ENCODE peak calls at places on chromosomes 3 and 15, in five cellular contexts. U is IMR-90, F is H1, X is neuronal stem cell, W is H9. A is an unnamed sample.

GRCh38 chr3:173553635-173554280 is 156.2 kb downstream of the NLGN1 start:
- DNase-seq in U (peak; percentile 42), F (no peak), X (peak; percentile 27), W (no peak), A (peak; percentile 66)

GRCh38 chr15:72315706-72316370 is 4.1 kb downstream of the CELF6 start:
- DNase-seq in U (no peak), F (peak; percentile 23), X (no peak), W (peak; percentile 21), A (no peak)

GRCh38 chr15:35540885-35541284 is 5.1 kb downstream of the DPH6 start:
- DNase-seq in U (peak; percentile 89), F (no peak), X (no peak), W (no peak), A (no peak)

GRCh38 chr3:127115691-127116351 is 77.1 kb upstream of the PRR23E start:
- DNase-seq in U (no peak), F (no peak), X (no peak), W (no peak), A (no peak)

GRCh38 chr3:17182158-17182557 is 297.4 kb downstream of the PLCL2 start:
- DNase-seq in U (no peak), F (no peak), X (no peak), W (no peak), A (no peak)

GRCh38 chr3:183058351-183058750 is 40.9 kb downstream of the MCCC1 start:
- DNase-seq in U (no peak), F (no peak), X (no peak), W (no peak), A (peak; percentile 46)

GRCh38 chr3:178295257-178295912 is 240.9 kb upstream of the KCNMB2 start:
- DNase-seq in U (peak; percentile 50), F (no peak), X (no peak), W (no peak), A (no peak)

GRCh38 chr3:44954962-44955361 is 21.0 kb downstream of the ZDHHC3 start:
- DNase-seq in U (peak; percentile 70), F (no peak), X (no peak), W (no peak), A (no peak)

GRCh38 chr3:37765591-37766219 is 96.0 kb upstream of the CTDSPL start:
- DNase-seq in U (no peak), F (no peak), X (peak; percentile 23), W (no peak), A (peak; percentile 93)

GRCh38 chr15:41777421-41777973 is 3.2 kb downstream of the MAPKBP1 start:
- DNase-seq in U (peak; percentile 65), F (no peak), X (no peak), W (no peak), A (no peak)

GRCh38 chr3:128078875-128079274 is 26.6 kb downstream of the SEC61A1 start:
- DNase-seq in U (no peak), F (no peak), X (no peak), W (no peak), A (no peak)

GRCh38 chr3:101142160-101142559 is 148.9 kb upstream of the ABI3BP start:
- DNase-seq in U (no peak), F (no peak), X (no peak), W (no peak), A (peak; percentile 55)

GRCh38 chr15:77057650-77058049 is 13.3 kb downstream of the TSPAN3 start:
- DNase-seq in U (no peak), F (no peak), X (no peak), W (no peak), A (no peak)

GRCh38 chr3:29696311-29696710 is 415.4 kb downstream of the RBMS3 start:
- DNase-seq in U (no peak), F (no peak), X (no peak), W (no peak), A (no peak)

GRCh38 chr3:13877911-13878710 is 1.8 kb downstream of the WNT7A start:
- DNase-seq in U (no peak), F (no peak), X (peak; percentile 6), W (no peak), A (no peak)

GRCh38 chr3:113535898-113536297 is 3.5 kb downstream of the SIDT1 start:
- DNase-seq in U (no peak), F (no peak), X (no peak), W (no peak), A (peak; percentile 60)

GRCh38 chr3:149621218-149622005 is 36.4 kb downstream of the WWTR1 start:
- DNase-seq in U (peak; percentile 92), F (no peak), X (no peak), W (no peak), A (no peak)

GRCh38 chr15:93417156-93418077 is 328.4 kb upstream of the RGMA start:
- DNase-seq in U (no peak), F (no peak), X (no peak), W (no peak), A (peak; percentile 28)

GRCh38 chr3:194497799-194498575 is 11.2 kb upstream of the ATP13A3 start:
- DNase-seq in U (no peak), F (no peak), X (no peak), W (peak; percentile 46), A (no peak)

GRCh38 chr3:179503640-179504039 is 52.4 kb upstream of the GNB4 start:
- DNase-seq in U (no peak), F (no peak), X (no peak), W (no peak), A (peak; percentile 21)

GRCh38 chr3:79361748-79362378 is 405.9 kb downstream of the ROBO1 start:
- DNase-seq in U (peak; percentile 58), F (no peak), X (peak; percentile 21), W (no peak), A (peak; percentile 34)

GRCh38 chr3:73452731-73453130 is 172.0 kb downstream of the PDZRN3 start:
- DNase-seq in U (no peak), F (no peak), X (no peak), W (no peak), A (no peak)

GRCh38 chr3:23764407-23764806 is 41.3 kb upstream of the UBE2E1 start:
- DNase-seq in U (no peak), F (no peak), X (no peak), W (no peak), A (no peak)

GRCh38 chr3:13616359-13616758 is 67.4 kb downstream of the FBLN2 start:
- DNase-seq in U (peak; percentile 41), F (no peak), X (no peak), W (no peak), A (no peak)

GRCh38 chr3:126963261-126964190 is 19.4 kb upstream of the PLXNA1 start:
- DNase-seq in U (no peak), F (no peak), X (no peak), W (no peak), A (no peak)

GRCh38 chr15:62569460-62570404 is 404.6 kb upstream of the C2CD4B start:
- DNase-seq in U (peak; percentile 96), F (no peak), X (no peak), W (no peak), A (no peak)

GRCh38 chr15:41981373-41982132 is 9.2 kb upstream of the EHD4 start:
- DNase-seq in U (no peak), F (no peak), X (no peak), W (no peak), A (no peak)

GRCh38 chr3:157618075-157618760 is 115.0 kb upstream of the VEPH1 start:
- DNase-seq in U (peak; percentile 71), F (no peak), X (peak; percentile 43), W (no peak), A (peak; percentile 77)

DNA sequence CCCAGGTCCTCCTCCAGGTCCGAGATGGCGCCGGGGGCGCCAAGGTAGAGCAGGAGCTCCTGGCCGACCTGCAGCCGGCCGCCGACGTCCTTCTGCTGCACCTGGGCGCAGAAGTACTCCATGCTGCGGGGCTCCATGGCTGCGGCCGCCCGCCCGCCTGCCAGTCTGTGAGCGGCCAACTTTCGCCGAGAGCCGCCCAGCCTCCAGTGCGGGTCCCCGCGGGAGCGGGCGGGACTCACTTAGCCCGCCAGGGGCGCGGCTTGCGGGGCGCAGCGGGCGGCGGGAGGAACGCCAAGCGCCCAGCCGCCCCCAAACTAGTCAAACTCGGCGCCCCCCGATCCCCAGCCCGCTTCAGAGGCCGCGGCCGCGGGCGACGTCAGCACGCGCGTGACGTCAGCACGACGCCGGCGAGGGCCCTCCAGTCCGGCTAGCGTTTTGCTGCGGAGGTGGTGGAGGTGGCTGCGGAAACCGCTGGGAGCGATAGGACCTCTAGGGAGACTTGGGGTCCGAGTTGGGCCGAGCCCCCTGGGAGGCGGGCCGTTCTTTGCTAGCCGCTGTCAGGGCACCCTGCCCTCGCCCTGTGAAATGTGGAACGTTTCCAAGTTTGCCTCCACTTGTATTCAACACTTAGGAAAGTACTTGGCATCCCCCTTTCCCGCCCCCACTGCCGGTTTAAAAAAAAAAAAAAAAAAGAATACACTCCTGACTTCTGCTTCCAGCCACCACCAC is at the start of gene CLASP2:
- DNase-seq in U (peak; percentile 86), F (peak; percentile 90), X (peak; percentile 84), W (peak; percentile 90), A (peak; percentile 94)
- H3K23ac ChIP-seq in U (peak within 1 kb of the TSS; percentile 88), F (no peak within 1 kb of the TSS), X (peak within 1 kb of the TSS; percentile 90), W (peak within 1 kb of the TSS; percentile 95), A (no peak within 1 kb of the TSS)

DNA sequence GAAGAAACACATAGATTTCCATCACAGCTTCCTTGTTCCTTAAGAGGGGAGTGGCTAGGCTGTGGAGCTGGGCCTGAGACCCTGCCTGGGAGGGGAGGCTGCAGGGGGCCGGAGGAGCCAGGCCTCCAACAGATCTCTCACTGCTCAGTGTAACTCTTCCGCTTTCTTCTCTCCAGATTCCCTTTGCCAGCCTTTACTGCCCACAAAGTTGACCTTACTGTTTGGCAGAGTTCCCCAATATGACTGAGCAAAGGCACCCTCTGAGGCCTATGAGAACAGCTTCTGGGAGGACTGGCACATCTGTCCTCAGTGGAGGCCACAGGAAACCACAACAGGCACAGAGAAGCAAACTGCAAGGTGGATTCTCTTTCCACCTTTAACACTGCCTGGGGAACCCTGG is 38.1 kb downstream of the SLCO2A1 start:
- DNase-seq in U (no peak), F (no peak), X (no peak), W (peak; percentile 10), A (no peak)
- H3K4ac ChIP-seq in U (no peak overlapping the region), F (no peak overlapping the region), X (no peak overlapping the region), W (no peak overlapping the region), A (no peak overlapping the region)

GRCh38 chr3:61562042-61562809 is 855 bp downstream of the PTPRG start:
- DNase-seq in U (peak; percentile 31), F (no peak), X (no peak), W (no peak), A (no peak)

GRCh38 chr3:61561374-61562041 is at the start of gene PTPRG:
- DNase-seq in U (peak; percentile 94), F (peak; percentile 83), X (no peak), W (peak; percentile 85), A (peak; percentile 96)

GRCh38 chr3:61562810-61563613 is 1.6 kb downstream of the PTPRG start:
- DNase-seq in U (peak; percentile 35), F (peak; percentile 57), X (no peak), W (no peak), A (peak; percentile 50)

GRCh38 chr3:61560452-61561373 is 658 bp upstream of the PTPRG start:
- DNase-seq in U (peak; percentile 73), F (peak; percentile 87), X (peak; percentile 88), W (peak; percentile 83), A (peak; percentile 98)

GRCh38 chr3:61559108-61559731 is 2.2 kb upstream of the PTPRG start:
- DNase-seq in U (no peak), F (no peak), X (no peak), W (no peak), A (peak; percentile 76)
- H3K23ac ChIP-seq in U (no peak overlapping the region), F (no peak overlapping the region), X (no peak overlapping the region), W (no peak overlapping the region), A (no peak overlapping the region)

DNA sequence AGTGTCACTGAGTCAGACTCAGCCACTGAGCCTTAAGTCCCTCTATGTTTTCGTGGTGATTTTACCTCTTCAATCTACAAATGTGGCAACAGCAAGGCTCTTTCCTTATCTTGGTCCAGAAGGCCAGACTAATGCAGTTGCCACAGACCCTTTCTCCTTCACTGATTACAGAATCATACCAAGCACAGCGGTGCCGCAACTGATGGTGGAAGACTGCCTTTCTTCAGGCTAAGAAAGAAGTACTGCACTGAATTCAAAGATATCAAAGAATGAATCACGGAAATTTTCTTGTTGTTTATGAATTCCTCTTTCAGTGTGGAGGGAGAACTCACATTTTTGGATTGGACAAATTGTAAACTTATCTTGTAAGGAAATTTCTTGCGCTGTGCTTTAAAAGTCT is 18.6 kb downstream of the DCP1A start:
- DNase-seq in U (peak; percentile 69), F (no peak), X (no peak), W (no peak), A (peak; percentile 49)
- H3K4ac ChIP-seq in U (peak overlapping the region; percentile 2), F (no peak overlapping the region), X (no peak overlapping the region), W (no peak overlapping the region), A (no peak overlapping the region)